ENCODE peak calls at places on chromosomes 2 and 18, in six cellular contexts. K, C, O, M, X and T are unnamed samples.

GRCh38 chr2:158006961-158007664 is 94.6 kb upstream of the UPP2 start:
- DNase-seq in O (no peak), M (peak; percentile 35), K (no peak), C (no peak), X (no peak), T (no peak)

GRCh38 chr2:196516541-196516940 is 123.0 kb upstream of the CCDC150 start:
- DNase-seq in O (no peak), C (no peak), X (no peak), K (no peak), M (no peak), T (no peak)

GRCh38 chr2:42171396-42171971 is 2.3 kb downstream of the EML4 start:
- DNase-seq in C (no peak), M (peak; percentile 80), K (no peak), O (no peak), X (no peak), T (no peak)

GRCh38 chr2:12502759-12503158 is 214.0 kb upstream of the TRIB2 start:
- DNase-seq in X (peak; percentile 79), C (no peak), O (no peak), M (peak; percentile 25), K (no peak), T (no peak)

GRCh38 chr18:69817335-69817935 is 130.2 kb downstream of the CD226 start:
- DNase-seq in C (peak; percentile 97), O (no peak), X (peak; percentile 88), K (no peak), M (peak; percentile 12), T (no peak)

GRCh38 chr2:74524005-74524404 is 2.0 kb downstream of the DQX1 start:
- DNase-seq in C (no peak), O (no peak), K (no peak), M (no peak), X (no peak), T (no peak)

GRCh38 chr2:181904022-181904632 is 12.6 kb downstream of the ITPRID2 start:
- DNase-seq in X (no peak), C (peak; percentile 67), K (no peak), O (no peak), M (peak; percentile 35), T (no peak)

GRCh38 chr2:192151848-192152247 is 42.9 kb downstream of the TMEFF2 start:
- DNase-seq in K (no peak), O (no peak), M (peak; percentile 18), C (peak; percentile 75), X (peak; percentile 98), T (no peak)

GRCh38 chr2:223865124-223865523 is 27.7 kb upstream of the AP1S3 start:
- DNase-seq in O (no peak), C (no peak), M (no peak), K (no peak), X (no peak), T (no peak)

GRCh38 chr2:177303939-177304338 is 39.4 kb upstream of the NFE2L2 start:
- DNase-seq in K (no peak), O (no peak), X (no peak), C (no peak), M (no peak), T (no peak)

GRCh38 chr2:61855178-61855523 is 1.3 kb upstream of the FAM161A start:
- DNase-seq in X (peak; percentile 17), K (no peak), O (peak; percentile 60), C (no peak), M (no peak), T (no peak)

GRCh38 chr2:180980943-180981898 is 816 bp downstream of the UBE2E3 start:
- DNase-seq in C (peak; percentile 56), O (no peak), X (peak; percentile 51), K (no peak), M (peak; percentile 47), T (peak; percentile 14)

GRCh38 chr2:218569038-218569431 is 396 bp downstream of the CNOT9 start:
- DNase-seq in K (peak; percentile 12), O (peak; percentile 61), M (peak; percentile 83), C (peak; percentile 73), X (peak; percentile 68), T (no peak)

GRCh38 chr2:174176898-174177297 is 71.4 kb downstream of the OLA1 start:
- DNase-seq in X (peak; percentile 88), K (no peak), C (no peak), M (no peak), O (no peak), T (no peak)

GRCh38 chr2:55761024-55761423 is 67.4 kb upstream of the PNPT1 start:
- DNase-seq in O (no peak), X (no peak), M (no peak), C (peak; percentile 72), K (no peak), T (no peak)

DNA sequence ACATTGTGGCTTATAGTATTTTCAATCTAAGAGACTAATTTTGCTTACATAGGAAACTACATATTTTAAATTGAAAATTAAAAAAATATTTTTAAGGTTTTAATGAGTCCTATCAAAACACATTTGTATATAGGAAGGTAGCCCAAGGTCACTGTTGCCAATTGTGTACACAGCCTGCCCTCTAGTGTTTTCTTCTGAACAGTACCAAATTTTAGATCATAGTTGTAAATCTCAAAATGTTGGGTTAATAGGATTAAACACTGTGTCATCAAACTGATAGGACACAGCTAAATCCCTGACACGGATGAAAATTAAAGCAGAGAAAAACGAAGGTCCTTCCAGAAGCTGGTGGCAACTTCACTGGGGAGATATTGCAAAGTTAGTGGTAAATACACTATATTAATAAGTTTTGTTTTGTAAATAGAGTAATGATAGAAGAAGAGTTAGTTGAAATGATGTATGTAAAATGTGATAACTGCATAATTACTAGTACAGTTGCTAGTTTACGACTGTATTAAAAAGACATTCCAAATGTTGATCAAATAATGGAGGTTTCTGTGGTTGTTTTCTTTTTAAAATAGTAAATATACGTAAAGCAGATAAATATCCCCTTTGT is 19.7 kb downstream of the CLUL1 start:
- DNase-seq in M (peak; percentile 40), O (no peak), K (no peak), X (peak; percentile 15), C (peak; percentile 73), T (no peak)
- TF ChIP-seq CTCF in M (peak; percentile 53), O (peak; percentile 64), K (peak; percentile 25), X (peak; percentile 80), C (peak; percentile 65), T (peak; percentile 69)

GRCh38 chr2:172865422-172865821 is 129.8 kb downstream of the RAPGEF4 start:
- DNase-seq in K (no peak), C (peak; percentile 11), O (no peak), X (no peak), M (no peak), T (no peak)
- TF ChIP-seq CTCF in K (no peak), C (peak; percentile 41), O (no peak), X (peak; percentile 16), M (no peak), T (no peak)

DNA sequence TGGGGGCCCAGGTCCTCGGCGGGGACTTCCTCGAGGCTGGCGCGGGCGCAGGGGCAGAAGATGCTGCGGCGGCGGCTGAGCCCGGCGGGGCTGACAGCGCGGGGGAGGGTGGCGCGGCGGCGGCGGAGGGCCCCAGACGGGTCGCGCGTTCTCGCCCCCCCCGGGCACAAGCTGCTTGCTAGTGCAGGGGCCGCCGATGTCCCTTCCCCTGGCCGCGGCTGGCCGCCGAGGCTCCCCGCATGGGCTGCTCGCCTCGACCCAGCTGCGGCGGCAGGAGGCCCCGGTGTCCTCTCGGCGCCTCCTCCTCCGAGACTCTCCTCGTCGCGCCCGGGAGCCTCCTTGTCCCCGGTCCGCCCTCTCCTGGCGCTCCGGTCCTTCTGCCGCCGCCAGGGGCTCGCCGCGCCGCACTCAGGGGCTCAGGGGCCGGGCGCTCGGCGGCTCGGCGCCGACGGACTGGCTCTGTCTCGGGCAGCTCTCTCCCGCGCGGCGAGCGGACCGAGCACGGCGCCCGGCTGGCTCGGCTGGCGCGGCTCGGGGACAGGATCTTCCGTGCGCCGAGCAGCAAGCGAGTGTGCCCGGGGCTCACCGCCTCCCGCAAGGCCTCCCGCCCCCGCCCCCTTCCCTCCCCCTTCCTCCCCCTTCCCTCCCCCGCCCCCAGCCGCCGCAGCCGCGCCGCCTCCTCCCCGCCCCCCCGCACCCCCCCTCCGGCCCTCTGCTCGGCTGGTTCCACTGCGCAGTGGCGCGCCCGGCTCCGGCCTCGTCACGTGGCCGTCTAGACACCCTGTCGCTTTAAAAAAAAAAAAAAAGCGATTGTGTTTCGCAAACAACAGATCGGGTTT is 902 bp upstream of the SMAD7 start:
- DNase-seq in O (peak; percentile 82), M (peak; percentile 95), K (peak; percentile 80), X (peak; percentile 80), C (peak; percentile 91), T (peak; percentile 89)
- TF ChIP-seq CTCF in O (peak; percentile 12), M (peak; percentile 20), K (peak; percentile 37), X (no peak), C (no peak), T (no peak)

GRCh38 chr2:169849710-169850109 is 22.5 kb downstream of the UBR3 start:
- DNase-seq in C (no peak), O (no peak), X (no peak), K (no peak), M (no peak), T (no peak)

DNA sequence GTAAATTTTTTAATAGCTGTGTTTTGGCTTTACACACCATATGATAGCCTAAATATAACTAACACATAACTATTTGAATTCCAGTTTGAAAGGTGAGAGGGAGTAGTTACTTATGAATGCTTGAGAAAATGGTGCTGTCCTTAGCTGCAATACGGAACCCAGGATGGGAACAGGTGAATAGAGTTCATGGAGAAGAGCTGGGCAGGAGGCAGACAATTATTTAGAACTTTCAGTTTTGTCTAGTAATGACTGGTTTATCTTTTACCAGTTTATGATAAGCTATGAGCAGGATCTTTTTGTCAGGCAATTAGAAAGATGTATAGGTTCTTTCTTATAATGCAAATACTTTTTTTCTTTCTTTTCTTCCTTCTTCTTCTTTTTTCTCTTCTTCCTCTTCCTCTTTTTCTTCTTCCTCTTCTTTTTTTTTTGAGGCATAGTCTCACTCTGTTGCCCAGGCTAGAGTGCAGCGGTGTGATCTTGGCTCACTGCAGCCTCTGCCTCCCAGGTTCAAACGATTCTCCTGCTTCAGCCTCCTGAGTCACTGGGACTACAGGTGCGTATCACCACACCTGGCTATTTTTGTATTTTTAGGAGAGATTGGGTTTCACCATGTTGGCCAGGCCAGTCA is 25.9 kb downstream of the UBR3 start:
- DNase-seq in C (no peak), M (no peak), O (no peak), K (no peak), X (no peak), T (no peak)
- TF ChIP-seq CTCF in C (no peak), M (no peak), O (no peak), K (no peak), X (no peak), T (no peak)

GRCh38 chr2:240520974-240521350 is 36.8 kb downstream of the ANKMY1 start:
- DNase-seq in O (no peak), X (no peak), K (no peak), M (no peak), C (no peak), T (no peak)

GRCh38 chr2:240519396-240520142 is 38.2 kb downstream of the ANKMY1 start:
- DNase-seq in O (no peak), K (no peak), C (peak; percentile 45), M (no peak), X (peak; percentile 9), T (no peak)

GRCh38 chr2:240518981-240519380 is 38.8 kb downstream of the ANKMY1 start:
- DNase-seq in K (no peak), C (no peak), M (no peak), X (no peak), O (no peak), T (no peak)

GRCh38 chr2:240522406-240522805 is 35.4 kb downstream of the ANKMY1 start:
- DNase-seq in K (no peak), M (no peak), O (no peak), X (no peak), C (no peak), T (no peak)

GRCh38 chr2:240520143-240520973 is 37.4 kb downstream of the ANKMY1 start:
- DNase-seq in X (no peak), M (no peak), C (no peak), K (no peak), O (no peak), T (no peak)
- TF ChIP-seq CTCF in X (no peak), M (no peak), C (no peak), K (no peak), O (no peak), T (no peak)

GRCh38 chr2:146412625-146413024 is 1432.2 kb upstream of the ACVR2A start:
- DNase-seq in K (no peak), X (no peak), C (no peak), O (no peak), M (peak; percentile 13), T (no peak)
- TF ChIP-seq CTCF in K (no peak), X (no peak), C (no peak), O (peak; percentile 15), M (peak; percentile 14), T (no peak)